ENCODE peak calls at places on chromosomes 5 and 9, in five cellular contexts. One of them, this sample, is unnamed.
A peak's percentile ranks its signal among the peaks of the same experiment; 100 is the strongest.

GRCh38 chr5:56532411-56532935 is 282.9 kb upstream of the MAP3K1 start:
- DNase-seq in choroid plexus epithelial cell: no peak
- DNase-seq in lung: no peak
- DNase-seq in foreskin fibroblast: no peak
- DNase-seq in astrocyte: no peak
- DNase-seq in this sample: no peak

GRCh38 chr9:121949364-121949763 is 143.7 kb downstream of the TTLL11 start:
- DNase-seq in choroid plexus epithelial cell: no peak
- DNase-seq in astrocyte: no peak
- DNase-seq in foreskin fibroblast: no peak
- DNase-seq in lung: no peak
- DNase-seq in this sample: no peak

GRCh38 chr5:18546570-18546969 is 912.3 kb downstream of the TAF11L14 start:
- DNase-seq in choroid plexus epithelial cell: no peak
- DNase-seq in lung: no peak
- DNase-seq in foreskin fibroblast: no peak
- DNase-seq in astrocyte: no peak
- DNase-seq in this sample: no peak

GRCh38 chr5:127665641-127666040 is 16.8 kb downstream of the CTXN3 start:
- DNase-seq in lung: no peak
- DNase-seq in choroid plexus epithelial cell: peak; percentile 52
- DNase-seq in astrocyte: no peak
- DNase-seq in foreskin fibroblast: no peak
- DNase-seq in this sample: no peak

GRCh38 chr5:149278811-149279210 is 7.2 kb downstream of the AFAP1L1 start:
- DNase-seq in astrocyte: no peak
- DNase-seq in lung: no peak
- DNase-seq in foreskin fibroblast: no peak
- DNase-seq in choroid plexus epithelial cell: no peak
- DNase-seq in this sample: no peak

GRCh38 chr5:123966781-123967180 is 454.8 kb downstream of the CSNK1G3 start:
- DNase-seq in choroid plexus epithelial cell: no peak
- DNase-seq in foreskin fibroblast: no peak
- DNase-seq in lung: no peak
- DNase-seq in astrocyte: no peak
- DNase-seq in this sample: no peak

GRCh38 chr9:71743217-71743705 is 25.1 kb downstream of the CEMIP2 start:
- DNase-seq in lung: no peak
- DNase-seq in choroid plexus epithelial cell: peak; percentile 91
- DNase-seq in astrocyte: peak; percentile 77
- DNase-seq in foreskin fibroblast: peak; percentile 59
- DNase-seq in this sample: no peak

GRCh38 chr5:179486596-179487051 is 63.7 kb upstream of the RUFY1 start:
- DNase-seq in lung: no peak
- DNase-seq in astrocyte: no peak
- DNase-seq in choroid plexus epithelial cell: peak; percentile 18
- DNase-seq in foreskin fibroblast: peak; percentile 75
- DNase-seq in this sample: no peak

GRCh38 chr5:111072949-111073682 is 1.6 kb downstream of the TSLP start:
- DNase-seq in choroid plexus epithelial cell: peak; percentile 36
- DNase-seq in foreskin fibroblast: peak; percentile 41
- DNase-seq in lung: peak; percentile 74
- DNase-seq in astrocyte: peak; percentile 14
- DNase-seq in this sample: peak; percentile 68

GRCh38 chr5:63401434-63402046 is 560.7 kb downstream of the HTR1A start:
- DNase-seq in foreskin fibroblast: peak; percentile 0
- DNase-seq in astrocyte: peak; percentile 4
- DNase-seq in choroid plexus epithelial cell: peak; percentile 64
- DNase-seq in lung: peak; percentile 54
- DNase-seq in this sample: peak; percentile 58

GRCh38 chr5:134524219-134524825 is 1.1 kb upstream of the JADE2 start:
- DNase-seq in choroid plexus epithelial cell: peak; percentile 82
- DNase-seq in astrocyte: peak; percentile 55
- DNase-seq in lung: peak; percentile 87
- DNase-seq in foreskin fibroblast: peak; percentile 75
- DNase-seq in this sample: peak; percentile 92

GRCh38 chr5:134526483-134527155 is 1.1 kb downstream of the JADE2 start:
- DNase-seq in choroid plexus epithelial cell: peak; percentile 73
- DNase-seq in lung: peak; percentile 77
- DNase-seq in foreskin fibroblast: peak; percentile 65
- DNase-seq in astrocyte: peak; percentile 14
- DNase-seq in this sample: peak; percentile 89

GRCh38 chr5:134527156-134527960 is 1.9 kb downstream of the JADE2 start:
- DNase-seq in astrocyte: peak; percentile 78
- DNase-seq in choroid plexus epithelial cell: peak; percentile 97
- DNase-seq in lung: peak; percentile 81
- DNase-seq in foreskin fibroblast: peak; percentile 90
- DNase-seq in this sample: peak; percentile 93

GRCh38 chr5:134524826-134525686 is at the start of gene JADE2:
- DNase-seq in astrocyte: peak; percentile 56
- DNase-seq in foreskin fibroblast: peak; percentile 45
- DNase-seq in lung: peak; percentile 68
- DNase-seq in choroid plexus epithelial cell: peak; percentile 77
- DNase-seq in this sample: peak; percentile 86

GRCh38 chr5:134525687-134526482 is 415 bp downstream of the JADE2 start:
- DNase-seq in lung: peak; percentile 79
- DNase-seq in astrocyte: peak; percentile 79
- DNase-seq in choroid plexus epithelial cell: peak; percentile 91
- DNase-seq in foreskin fibroblast: peak; percentile 75
- DNase-seq in this sample: peak; percentile 85
- TF ChIP-seq CTCF in lung: no peak
- TF ChIP-seq CTCF in astrocyte: no peak
- TF ChIP-seq CTCF in choroid plexus epithelial cell: peak; percentile 37
- TF ChIP-seq CTCF in foreskin fibroblast: no peak
- TF ChIP-seq CTCF in this sample: peak; percentile 15

DNA sequence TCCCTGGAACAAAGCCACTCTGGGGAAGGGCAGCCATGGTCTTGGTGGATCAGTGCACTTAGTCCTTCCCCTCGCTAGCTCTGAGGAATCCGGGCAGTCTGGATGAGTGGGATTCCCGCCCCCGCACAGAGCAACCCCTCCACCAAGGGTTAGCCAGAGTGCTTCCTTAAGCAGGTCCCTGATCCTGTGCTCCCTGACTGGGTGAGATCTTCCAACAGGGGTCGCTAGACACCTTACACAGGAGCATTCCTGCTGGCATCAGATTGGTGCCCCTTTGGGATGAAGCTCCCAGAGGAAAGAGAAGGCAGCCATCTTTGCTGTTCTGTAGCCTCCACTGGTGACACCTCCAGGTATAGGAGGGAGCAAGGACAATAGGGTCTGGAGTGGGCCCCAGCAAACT is 228.8 kb downstream of the AP3B1 start:
- DNase-seq in lung: no peak
- DNase-seq in choroid plexus epithelial cell: no peak
- DNase-seq in astrocyte: no peak
- DNase-seq in foreskin fibroblast: no peak
- DNase-seq in this sample: no peak
- TF ChIP-seq CTCF in lung: no peak
- TF ChIP-seq CTCF in choroid plexus epithelial cell: no peak
- TF ChIP-seq CTCF in astrocyte: no peak
- TF ChIP-seq CTCF in foreskin fibroblast: no peak
- TF ChIP-seq CTCF in this sample: no peak

GRCh38 chr5:168314735-168315411 is 23.4 kb downstream of the WWC1 start:
- DNase-seq in lung: peak; percentile 85
- DNase-seq in astrocyte: peak; percentile 97
- DNase-seq in foreskin fibroblast: peak; percentile 90
- DNase-seq in choroid plexus epithelial cell: peak; percentile 67
- DNase-seq in this sample: no peak
- TF ChIP-seq CTCF in lung: no peak
- TF ChIP-seq CTCF in astrocyte: peak; percentile 6
- TF ChIP-seq CTCF in foreskin fibroblast: no peak
- TF ChIP-seq CTCF in choroid plexus epithelial cell: no peak
- TF ChIP-seq CTCF in this sample: no peak

GRCh38 chr5:142009886-142010285 is 2.9 kb downstream of the GNPDA1 start:
- DNase-seq in foreskin fibroblast: no peak
- DNase-seq in astrocyte: no peak
- DNase-seq in choroid plexus epithelial cell: no peak
- DNase-seq in lung: no peak
- DNase-seq in this sample: no peak

GRCh38 chr5:142012792-142013388 is at the start of gene GNPDA1:
- DNase-seq in choroid plexus epithelial cell: peak; percentile 76
- DNase-seq in astrocyte: peak; percentile 35
- DNase-seq in foreskin fibroblast: peak; percentile 86
- DNase-seq in lung: peak; percentile 77
- DNase-seq in this sample: peak; percentile 88

GRCh38 chr5:142011572-142012185 is 1.1 kb downstream of the GNPDA1 start:
- DNase-seq in choroid plexus epithelial cell: no peak
- DNase-seq in astrocyte: no peak
- DNase-seq in foreskin fibroblast: no peak
- DNase-seq in lung: no peak
- DNase-seq in this sample: no peak

GRCh38 chr5:142013734-142014495 is 1.1 kb upstream of the GNPDA1 start:
- DNase-seq in choroid plexus epithelial cell: peak; percentile 38
- DNase-seq in lung: no peak
- DNase-seq in astrocyte: peak; percentile 30
- DNase-seq in foreskin fibroblast: peak; percentile 87
- DNase-seq in this sample: peak; percentile 58

GRCh38 chr5:142012186-142012785 is 541 bp downstream of the GNPDA1 start:
- DNase-seq in foreskin fibroblast: no peak
- DNase-seq in choroid plexus epithelial cell: peak; percentile 55
- DNase-seq in astrocyte: no peak
- DNase-seq in lung: peak; percentile 49
- DNase-seq in this sample: peak; percentile 75
- TF ChIP-seq CTCF in foreskin fibroblast: peak; percentile 67
- TF ChIP-seq CTCF in choroid plexus epithelial cell: peak; percentile 71
- TF ChIP-seq CTCF in astrocyte: peak; percentile 38
- TF ChIP-seq CTCF in lung: no peak
- TF ChIP-seq CTCF in this sample: no peak

DNA sequence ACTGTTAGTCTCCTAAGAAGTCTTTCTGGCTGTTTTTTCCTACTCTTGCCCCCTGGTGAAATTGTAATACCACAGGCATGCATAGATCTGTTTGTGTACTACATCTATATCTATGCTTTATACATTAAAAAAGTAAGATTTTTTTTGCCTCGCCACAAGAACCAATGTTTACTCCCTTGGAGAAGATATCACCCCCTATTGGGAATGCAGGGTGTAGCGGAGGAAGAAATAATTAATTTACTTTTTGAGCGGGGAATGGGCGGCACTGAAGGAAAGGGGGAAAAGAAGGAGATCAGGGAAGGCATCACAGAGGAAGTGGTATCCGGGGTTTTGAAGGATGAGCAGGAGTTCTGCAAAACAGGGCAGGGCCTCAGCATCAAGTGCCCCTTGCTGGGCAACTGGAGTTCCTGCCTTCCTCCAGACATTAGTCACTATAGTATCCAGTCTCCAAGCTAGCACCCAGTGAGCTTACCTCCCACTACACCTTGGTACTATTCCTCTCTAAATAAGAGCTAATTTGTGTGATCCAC is 134.9 kb downstream of the GABBR2 start:
- DNase-seq in lung: no peak
- DNase-seq in astrocyte: no peak
- DNase-seq in foreskin fibroblast: no peak
- DNase-seq in choroid plexus epithelial cell: peak; percentile 15
- DNase-seq in this sample: no peak
- TF ChIP-seq CTCF in lung: no peak
- TF ChIP-seq CTCF in astrocyte: no peak
- TF ChIP-seq CTCF in foreskin fibroblast: no peak
- TF ChIP-seq CTCF in choroid plexus epithelial cell: peak; percentile 16
- TF ChIP-seq CTCF in this sample: no peak

GRCh38 chr5:169300468-169301385 is at the start of gene SLIT3:
- DNase-seq in astrocyte: peak; percentile 78
- DNase-seq in lung: no peak
- DNase-seq in foreskin fibroblast: peak; percentile 85
- DNase-seq in choroid plexus epithelial cell: peak; percentile 37
- DNase-seq in this sample: peak; percentile 82
- TF ChIP-seq CTCF in astrocyte: no peak
- TF ChIP-seq CTCF in lung: no peak
- TF ChIP-seq CTCF in foreskin fibroblast: no peak
- TF ChIP-seq CTCF in choroid plexus epithelial cell: no peak
- TF ChIP-seq CTCF in this sample: peak; percentile 8

This sample was measured in heart left ventricle.